ENCODE peak calls at places on chromosomes 3 and 15, in seven cellular contexts. Z, Y, T, H, X, O and I are unnamed samples.

GRCh38 chr3:15754047-15754446 is 43.7 kb downstream of the ANKRD28 start:
- DNase-seq in Z (no peak), Y (peak), T (no peak), H (no peak), X (no peak), O (no peak), I (no peak)

GRCh38 chr15:42090375-42090774 is 4.0 kb downstream of the PLA2G4D start:
- DNase-seq in Z (no peak), Y (no peak), T (no peak), H (no peak), X (no peak), O (no peak), I (no peak)

GRCh38 chr3:140767536-140767935 is 89.7 kb downstream of the TRIM42 start:
- DNase-seq in Z (no peak), Y (no peak), T (no peak), H (no peak), X (no peak), O (no peak), I (no peak)

GRCh38 chr3:124483915-124484470 is 246.3 kb upstream of the UMPS start:
- DNase-seq in Z (no peak), Y (no peak), T (no peak), H (no peak), X (peak), O (no peak), I (no peak)

GRCh38 chr3:149590691-149591441 is 67.0 kb downstream of the WWTR1 start:
- DNase-seq in Z (no peak), Y (no peak), T (no peak), H (no peak), X (no peak), O (no peak), I (peak)

GRCh38 chr3:123054422-123054821 is 12.4 kb upstream of the PDIA5 start:
- DNase-seq in Z (no peak), Y (no peak), T (peak), H (no peak), X (no peak), O (no peak), I (no peak)

GRCh38 chr15:84940399-84940798 is 41.3 kb upstream of the PDE8A start:
- DNase-seq in Z (no peak), Y (no peak), T (no peak), H (no peak), X (no peak), O (no peak), I (no peak)

GRCh38 chr15:67303490-67304363 is 49.1 kb downstream of the IQCH start:
- DNase-seq in Z (no peak), Y (peak), T (no peak), H (peak), X (peak), O (no peak), I (peak)

GRCh38 chr3:45659661-45660566 is 29.3 kb upstream of the SACM1L start:
- DNase-seq in Z (peak), Y (peak), T (no peak), H (peak), X (peak), O (peak), I (peak)